ENCODE peak calls at places on chromosomes 13 and 19, in ten cellular contexts. L, N, Q, J, V, H, C, F, M and R are unnamed samples.

GRCh38 chr19:2977001-2977685 is at the start of gene TLE6:
- DNase-seq in L (peak; percentile 96), N (peak; percentile 99), Q (peak; percentile 96), J (peak; percentile 74), V (peak; percentile 93), H (peak; percentile 97), C (peak; percentile 86), F (peak; percentile 98), M (peak; percentile 97), R (peak; percentile 99)

GRCh38 chr19:14473915-14474578 is 1.1 kb downstream of the PTGER1 start:
- DNase-seq in L (no peak), N (no peak), Q (peak; percentile 23), J (no peak), V (no peak), H (no peak), C (no peak), F (peak; percentile 77), M (no peak), R (no peak)

GRCh38 chr19:13428352-13428751 is 77.9 kb downstream of the CACNA1A start:
- DNase-seq in L (no peak), N (no peak), Q (peak; percentile 17), J (no peak), V (peak; percentile 49), H (peak; percentile 18), C (peak; percentile 25), F (peak; percentile 33), M (no peak), R (peak; percentile 44)

GRCh38 chr19:30228113-30228725 is 144.0 kb upstream of the ZNF536 start:
- DNase-seq in L (no peak), N (no peak), Q (no peak), J (no peak), V (no peak), H (no peak), C (no peak), F (no peak), M (no peak), R (peak; percentile 5)

GRCh38 chr19:55118401-55118991 is 1.1 kb upstream of the PPP1R12C start:
- DNase-seq in L (no peak), N (peak; percentile 74), Q (no peak), J (no peak), V (no peak), H (no peak), C (no peak), F (peak; percentile 77), M (peak; percentile 65), R (peak; percentile 41)

GRCh38 chr19:52923782-52924593 is 760 bp upstream of the ZNF888 start:
- DNase-seq in L (peak; percentile 81), N (peak; percentile 58), Q (peak; percentile 44), J (peak; percentile 40), V (peak; percentile 49), H (peak; percentile 29), C (peak; percentile 70), F (peak; percentile 87), M (peak; percentile 51), R (no peak)

GRCh38 chr19:17743874-17744273 is 7.4 kb upstream of the FCHO1 start:
- DNase-seq in L (no peak), N (no peak), Q (peak; percentile 26), J (no peak), V (peak; percentile 69), H (no peak), C (peak; percentile 39), F (no peak), M (no peak), R (no peak)

GRCh38 chr13:51349016-51349415 is 9.5 kb downstream of the SERPINE3 start:
- DNase-seq in L (no peak), N (no peak), Q (no peak), J (no peak), V (no peak), H (no peak), C (peak; percentile 46), F (no peak), M (no peak), R (no peak)

GRCh38 chr13:76223565-76223964 is 587.4 kb downstream of the LMO7 start:
- DNase-seq in L (no peak), N (no peak), Q (no peak), J (no peak), V (no peak), H (peak; percentile 45), C (peak; percentile 11), F (no peak), M (no peak), R (peak; percentile 3)

GRCh38 chr19:4057913-4058695 is 8.6 kb downstream of the ZBTB7A start:
- DNase-seq in L (peak; percentile 98), N (peak; percentile 97), Q (peak; percentile 87), J (peak; percentile 84), V (peak; percentile 93), H (peak; percentile 63), C (peak; percentile 90), F (peak; percentile 96), M (peak; percentile 84), R (no peak)

GRCh38 chr19:45653634-45654033 is 14.4 kb upstream of the GIPR start:
- DNase-seq in L (no peak), N (no peak), Q (no peak), J (no peak), V (no peak), H (no peak), C (no peak), F (no peak), M (no peak), R (no peak)

GRCh38 chr19:17725422-17726078 is 6.3 kb downstream of the MAP1S start:
- DNase-seq in L (no peak), N (no peak), Q (no peak), J (no peak), V (no peak), H (no peak), C (no peak), F (no peak), M (no peak), R (no peak)

GRCh38 chr19:33438016-33438671 is 64.6 kb downstream of the CEBPG start:
- DNase-seq in L (no peak), N (peak; percentile 71), Q (no peak), J (no peak), V (no peak), H (no peak), C (peak; percentile 17), F (peak; percentile 47), M (peak; percentile 42), R (no peak)

GRCh38 chr13:83815598-83815997 is 66.7 kb downstream of the SLITRK1 start:
- DNase-seq in L (no peak), N (no peak), Q (no peak), J (no peak), V (no peak), H (no peak), C (no peak), F (no peak), M (no peak), R (no peak)

GRCh38 chr19:49474545-49474930 is 523 bp downstream of the FLT3LG start:
- DNase-seq in L (no peak), N (no peak), Q (no peak), J (no peak), V (no peak), H (no peak), C (no peak), F (no peak), M (no peak), R (no peak)

GRCh38 chr19:44367024-44367423 is 10.5 kb upstream of the ZNF112 start:
- DNase-seq in L (no peak), N (no peak), Q (peak; percentile 43), J (no peak), V (peak; percentile 58), H (no peak), C (no peak), F (no peak), M (no peak), R (no peak)

DNA sequence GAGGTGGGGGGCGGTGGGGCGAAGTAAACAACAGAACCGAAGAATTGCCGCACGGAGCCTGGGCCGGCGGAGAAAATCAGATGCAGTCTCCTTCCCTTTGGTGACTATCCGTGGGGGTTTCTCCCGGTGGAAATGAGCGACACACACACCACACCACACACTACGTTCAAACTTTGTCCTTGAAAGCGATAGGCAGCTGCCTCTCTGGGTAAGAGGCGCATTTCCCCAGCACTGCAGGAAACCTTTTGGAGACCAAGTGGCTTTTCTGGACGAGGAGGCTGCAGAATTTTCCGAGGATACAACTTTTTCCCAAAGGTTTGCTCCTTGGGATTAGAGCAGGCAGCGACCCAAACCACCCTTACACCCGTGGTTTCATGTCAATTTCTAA is 38.1 kb upstream of the FLT1 start:
- DNase-seq in L (no peak), N (no peak), Q (no peak), J (no peak), V (no peak), H (no peak), C (no peak), F (no peak), M (no peak), R (no peak)
- H3K4me3 ChIP-seq in L (peak overlapping the region; percentile 43), N (peak overlapping the region; percentile 59), Q (no peak overlapping the region), J (peak overlapping the region; percentile 69), V (no peak overlapping the region), H (no peak overlapping the region), C (no peak overlapping the region), F (peak overlapping the region; percentile 46), M (peak overlapping the region; percentile 69), R (no peak overlapping the region)

GRCh38 chr13:37109080-37109678 is 3.7 kb upstream of the CSNK1A1L start:
- DNase-seq in L (no peak), N (no peak), Q (peak; percentile 53), J (no peak), V (peak; percentile 85), H (peak; percentile 37), C (peak; percentile 80), F (no peak), M (no peak), R (peak; percentile 11)
- TF ChIP-seq CTCF in L (peak; percentile 68), N (peak; percentile 49), Q (peak; percentile 68), J (peak; percentile 63), V (peak; percentile 65), H (peak; percentile 59), C (peak; percentile 66), F (peak; percentile 69), M (peak; percentile 81), R (peak; percentile 35)

GRCh38 chr19:1907563-1908363 is 2.6 kb downstream of the ADAT3 start:
- DNase-seq in L (no peak), N (peak; percentile 51), Q (peak; percentile 76), J (no peak), V (no peak), H (peak; percentile 56), C (no peak), F (peak; percentile 79), M (no peak), R (peak; percentile 1)
- H3K4me3 ChIP-seq in L (no peak overlapping the region), N (peak overlapping the region; percentile 38), Q (peak overlapping the region; percentile 30), J (no peak overlapping the region), V (no peak overlapping the region), H (no peak overlapping the region), C (no peak overlapping the region), F (peak overlapping the region; percentile 13), M (no peak overlapping the region), R (no peak overlapping the region)

GRCh38 chr13:63050287-63050686 is 1634.6 kb upstream of the PCDH20 start:
- DNase-seq in L (no peak), N (no peak), Q (no peak), J (no peak), V (no peak), H (no peak), C (no peak), F (no peak), M (no peak), R (no peak)

GRCh38 chr13:63044617-63045016 is 1629.0 kb upstream of the PCDH20 start:
- DNase-seq in L (no peak), N (no peak), Q (no peak), J (no peak), V (no peak), H (no peak), C (no peak), F (no peak), M (no peak), R (no peak)

DNA sequence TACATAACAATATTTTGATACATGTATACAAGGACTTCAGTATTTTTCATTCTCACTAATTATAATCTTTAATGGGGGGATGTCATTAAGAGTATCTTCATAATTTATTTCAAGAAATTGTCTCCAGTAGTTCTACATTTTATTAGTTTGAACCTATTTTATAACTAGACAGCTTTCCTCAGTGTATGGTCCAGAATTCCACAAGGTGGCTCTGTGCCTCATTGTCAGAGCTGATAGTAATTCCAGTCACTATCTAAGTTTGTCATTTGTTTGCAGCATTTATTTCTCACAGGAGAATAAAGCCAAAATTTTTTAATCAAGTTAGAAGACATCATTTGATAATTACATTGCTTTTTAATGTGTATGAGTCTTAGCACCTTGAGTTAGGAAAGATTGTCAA is 1633.0 kb upstream of the PCDH20 start:
- DNase-seq in L (no peak), N (no peak), Q (no peak), J (no peak), V (no peak), H (no peak), C (no peak), F (no peak), M (no peak), R (no peak)
- TF ChIP-seq CTCF in L (no peak), N (no peak), Q (no peak), J (no peak), V (no peak), H (no peak), C (no peak), F (no peak), M (no peak), R (no peak)